ENCODE peak calls at places on chromosomes 5 and 9, in six cellular contexts. G is stomach, I is body of pancreas, R is psoas muscle, X is H1, V is A549. O is an unnamed sample. For H3K4me1, the result is how much of the 10 kb centered on the place peaks cover.

GRCh38 chr5:137960819-137961218 is 71.6 kb downstream of the PKD2L2 start:
- DNase-seq in V (no peak), X (no peak), I (no peak), G (no peak), R (no peak), O (no peak)

GRCh38 chr9:128818839-128819715 is 777 bp downstream of the ENDOG start:
- DNase-seq in X (no peak), I (peak), V (peak), R (peak), G (peak), O (peak)

GRCh38 chr9:84002344-84002743 is 21.7 kb downstream of the RMI1 start:
- DNase-seq in I (no peak), G (no peak), V (no peak), X (no peak), R (no peak), O (no peak)

GRCh38 chr5:88515881-88516819 is 247.5 kb upstream of the TMEM161B start:
- DNase-seq in I (no peak), X (no peak), G (no peak), V (no peak), R (no peak), O (no peak)

GRCh38 chr9:93645921-93646639 is 69.7 kb downstream of the PHF2 start:
- DNase-seq in I (no peak), G (no peak), X (no peak), V (no peak), R (peak), O (no peak)

GRCh38 chr5:76819851-76820280 is 1.0 kb downstream of the F2RL1 start:
- DNase-seq in I (peak), V (peak), G (peak), X (no peak), R (no peak), O (peak)

GRCh38 chr9:132631280-132631679 is 38.5 kb downstream of the DDX31 start:
- DNase-seq in X (no peak), V (no peak), I (no peak), R (no peak), G (no peak), O (no peak)

GRCh38 chr9:14887149-14887548 is 23.1 kb downstream of the FREM1 start:
- DNase-seq in R (no peak), G (no peak), V (no peak), X (no peak), I (no peak), O (no peak)

GRCh38 chr5:90866333-90866732 is 307.7 kb downstream of the ADGRV1 start:
- DNase-seq in X (no peak), G (no peak), V (peak), R (no peak), I (no peak), O (no peak)

GRCh38 chr9:18347381-18348084 is 126.4 kb upstream of the ADAMTSL1 start:
- DNase-seq in V (no peak), X (no peak), G (peak), I (no peak), R (no peak), O (no peak)

GRCh38 chr9:114375386-114375785 is 12.4 kb downstream of the AKNA start:
- DNase-seq in G (no peak), V (no peak), I (no peak), X (no peak), R (no peak), O (no peak)
- H3K4me1 ChIP-seq in G (under half), V (under half), I (under half), X (under half), R (under half), O (half or more)

GRCh38 chr9:108664309-108665255 is 191.2 kb downstream of the ACTL7B start:
- DNase-seq in R (no peak), X (no peak), V (no peak), I (no peak), G (no peak), O (no peak)

GRCh38 chr9:108663381-108663876 is 192.4 kb downstream of the ACTL7B start:
- DNase-seq in V (no peak), G (no peak), X (no peak), R (no peak), I (no peak), O (no peak)

GRCh38 chr9:108665856-108666784 is 189.7 kb downstream of the ACTL7B start:
- DNase-seq in V (no peak), G (no peak), R (no peak), X (no peak), I (no peak), O (no peak)

GRCh38 chr9:108662090-108662875 is 193.5 kb downstream of the ACTL7B start:
- DNase-seq in X (no peak), R (no peak), G (no peak), V (no peak), I (no peak), O (no peak)

GRCh38 chr9:108662935-108663334 is 192.9 kb downstream of the ACTL7B start:
- DNase-seq in I (no peak), X (no peak), R (no peak), G (no peak), V (no peak), O (no peak)
- H3K27ac ChIP-seq in I (no peak), X (no peak), R (no peak), G (no peak), V (no peak), O (no peak)

GRCh38 chr9:20506631-20507030 is 115.7 kb downstream of the MLLT3 start:
- DNase-seq in X (no peak), G (no peak), V (no peak), R (no peak), I (no peak), O (no peak)

GRCh38 chr9:20504930-20505329 is 117.4 kb downstream of the MLLT3 start:
- DNase-seq in V (no peak), R (no peak), X (no peak), I (no peak), G (no peak), O (no peak)

GRCh38 chr9:20507431-20507830 is 114.9 kb downstream of the MLLT3 start:
- DNase-seq in G (no peak), X (no peak), V (no peak), I (no peak), R (no peak), O (no peak)

GRCh38 chr9:20508242-20508641 is 114.1 kb downstream of the MLLT3 start:
- DNase-seq in R (no peak), V (no peak), G (no peak), I (no peak), X (no peak), O (no peak)

GRCh38 chr9:20505574-20505973 is 116.7 kb downstream of the MLLT3 start:
- DNase-seq in X (no peak), R (no peak), I (no peak), V (no peak), G (no peak), O (no peak)
- H3K4me1 ChIP-seq in X (under half), R (under half), I (under half), V (under half), G (under half), O (under half)

GRCh38 chr9:90024823-90025222 is 420.0 kb downstream of the GADD45G start:
- DNase-seq in X (no peak), I (no peak), G (no peak), V (no peak), R (no peak), O (no peak)
- H3K27ac ChIP-seq in X (no peak), I (no peak), G (no peak), V (no peak), R (no peak), O (no peak)

DNA sequence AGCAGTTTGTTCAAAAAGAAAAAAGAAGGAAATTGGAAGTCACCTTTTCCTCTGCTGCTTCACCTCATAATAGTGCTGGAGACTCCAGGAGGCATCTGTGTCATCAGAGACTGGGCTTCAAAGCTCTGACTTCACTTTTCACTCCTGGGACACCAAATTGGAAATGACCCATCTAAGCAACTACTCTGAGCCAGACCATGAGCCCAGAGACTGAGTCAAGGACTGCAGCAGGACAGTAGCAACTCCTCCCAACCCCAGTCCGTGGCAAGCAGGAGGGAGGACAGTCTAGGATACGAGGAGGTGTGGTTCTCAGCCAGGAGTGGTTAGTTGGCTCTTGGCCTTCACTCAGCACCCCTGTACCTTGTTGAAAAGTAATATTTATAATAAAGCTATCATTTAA is 131.5 kb downstream of the INSYN2B start:
- DNase-seq in R (no peak), V (no peak), I (no peak), G (no peak), X (no peak), O (no peak)
- H3K4me1 ChIP-seq in R (under half), V (under half), I (under half), G (under half), X (under half), O (under half)

DNA sequence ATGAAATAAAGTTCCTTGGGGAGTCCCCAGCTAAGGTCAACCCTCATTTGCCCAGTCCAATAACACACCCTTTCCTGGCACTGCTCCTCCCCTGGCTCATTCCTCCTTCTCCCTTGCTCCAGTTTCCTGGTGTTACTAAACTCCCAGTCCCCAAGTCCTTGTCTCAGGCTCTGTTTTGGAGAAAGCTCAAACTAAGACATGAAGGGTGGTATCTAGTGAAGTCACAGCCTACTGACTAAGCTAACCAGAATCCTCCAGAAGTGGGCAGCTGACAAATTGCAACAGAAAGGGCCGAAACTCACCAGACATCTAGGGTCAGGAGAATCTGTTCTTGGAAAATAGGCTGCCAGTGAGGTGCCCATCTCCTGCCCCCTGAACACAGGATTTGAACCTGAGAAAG is 118.7 kb upstream of the NEK6 start:
- DNase-seq in X (no peak), G (no peak), I (no peak), V (no peak), R (peak), O (no peak)
- H3K27ac ChIP-seq in X (no peak), G (no peak), I (no peak), V (peak), R (no peak), O (no peak)